ENCODE peak calls at places on chromosomes 4 and X, in four cellular contexts. One of them, this sample, is unnamed.

GRCh38 chrX:74061879-74062278 is 242.1 kb upstream of the ZCCHC13 start:
- DNase-seq in endothelial cell of umbilical vein: no peak
- DNase-seq in K562: no peak
- DNase-seq in GM12878: no peak
- DNase-seq in this sample: no peak

GRCh38 chrX:28920554-28920953 is 333.3 kb downstream of the IL1RAPL1 start:
- DNase-seq in K562: no peak
- DNase-seq in endothelial cell of umbilical vein: peak; percentile 47
- DNase-seq in GM12878: no peak
- DNase-seq in this sample: no peak

GRCh38 chrX:40127052-40127451 is 29.3 kb upstream of the BCOR start:
- DNase-seq in endothelial cell of umbilical vein: no peak
- DNase-seq in GM12878: no peak
- DNase-seq in K562: no peak
- DNase-seq in this sample: peak; percentile 73

GRCh38 chr4:6761540-6762243 is 20.8 kb upstream of the KIAA0232 start:
- DNase-seq in GM12878: no peak
- DNase-seq in K562: no peak
- DNase-seq in endothelial cell of umbilical vein: peak; percentile 45
- DNase-seq in this sample: no peak

GRCh38 chr4:154781126-154781982 is at the start of gene RBM46:
- DNase-seq in GM12878: no peak
- DNase-seq in K562: no peak
- DNase-seq in endothelial cell of umbilical vein: no peak
- DNase-seq in this sample: no peak

GRCh38 chrX:40474205-40474626 is 106.6 kb upstream of the ATP6AP2 start:
- DNase-seq in GM12878: no peak
- DNase-seq in endothelial cell of umbilical vein: no peak
- DNase-seq in K562: no peak
- DNase-seq in this sample: no peak

GRCh38 chr4:119693127-119693526 is 64.5 kb upstream of the PDE5A start:
- DNase-seq in endothelial cell of umbilical vein: no peak
- DNase-seq in K562: no peak
- DNase-seq in GM12878: no peak
- DNase-seq in this sample: no peak

GRCh38 chrX:133921764-133922389 is 63.5 kb downstream of the GPC3 start:
- DNase-seq in K562: peak; percentile 35
- DNase-seq in GM12878: no peak
- DNase-seq in endothelial cell of umbilical vein: peak; percentile 1
- DNase-seq in this sample: peak; percentile 30

GRCh38 chr4:3810796-3811485 is 44.8 kb downstream of the ADRA2C start:
- DNase-seq in K562: no peak
- DNase-seq in GM12878: no peak
- DNase-seq in endothelial cell of umbilical vein: no peak
- DNase-seq in this sample: no peak

GRCh38 chrX:9269134-9269533 is 195.7 kb upstream of the TBL1X start:
- DNase-seq in endothelial cell of umbilical vein: no peak
- DNase-seq in GM12878: no peak
- DNase-seq in K562: no peak
- DNase-seq in this sample: no peak

GRCh38 chr4:74840931-74841330 is 46.6 kb upstream of the BTC start:
- DNase-seq in K562: no peak
- DNase-seq in GM12878: no peak
- DNase-seq in endothelial cell of umbilical vein: no peak
- DNase-seq in this sample: no peak

GRCh38 chrX:123909498-123909897 is 49.6 kb downstream of the XIAP start:
- DNase-seq in endothelial cell of umbilical vein: no peak
- DNase-seq in GM12878: no peak
- DNase-seq in K562: no peak
- DNase-seq in this sample: peak; percentile 42

GRCh38 chr4:123746981-123747380 is 350.4 kb downstream of the SPRY1 start:
- DNase-seq in GM12878: no peak
- DNase-seq in endothelial cell of umbilical vein: no peak
- DNase-seq in K562: no peak
- DNase-seq in this sample: peak; percentile 7

GRCh38 chr4:161714022-161714751 is 449.6 kb downstream of the FSTL5 start:
- DNase-seq in K562: no peak
- DNase-seq in GM12878: no peak
- DNase-seq in endothelial cell of umbilical vein: peak; percentile 85
- DNase-seq in this sample: no peak

GRCh38 chrX:153778684-153779101 is 2.1 kb upstream of the SRPK3 start:
- DNase-seq in GM12878: no peak
- DNase-seq in endothelial cell of umbilical vein: no peak
- DNase-seq in K562: peak; percentile 53
- DNase-seq in this sample: peak; percentile 37

GRCh38 chr4:86891785-86892638 is at the start of gene C4orf36:
- DNase-seq in K562: peak; percentile 49
- DNase-seq in GM12878: no peak
- DNase-seq in endothelial cell of umbilical vein: peak; percentile 43
- DNase-seq in this sample: peak; percentile 82

GRCh38 chr4:93203708-93204107 is 624.8 kb upstream of the ATOH1 start:
- DNase-seq in endothelial cell of umbilical vein: no peak
- DNase-seq in GM12878: no peak
- DNase-seq in K562: no peak
- DNase-seq in this sample: peak; percentile 21

GRCh38 chrX:143781103-143781502 is 60.6 kb upstream of the SPANXN2 start:
- DNase-seq in endothelial cell of umbilical vein: no peak
- DNase-seq in K562: no peak
- DNase-seq in GM12878: no peak
- DNase-seq in this sample: no peak

GRCh38 chrX:39688576-39689373 is 409.0 kb downstream of the BCOR start:
- DNase-seq in endothelial cell of umbilical vein: peak; percentile 18
- DNase-seq in K562: peak; percentile 79
- DNase-seq in GM12878: no peak
- DNase-seq in this sample: peak; percentile 70

GRCh38 chr4:135941671-135942070 is 1590.6 kb downstream of the PCDH18 start:
- DNase-seq in endothelial cell of umbilical vein: no peak
- DNase-seq in K562: no peak
- DNase-seq in GM12878: no peak
- DNase-seq in this sample: no peak

GRCh38 chrX:28189011-28189410 is 207.8 kb upstream of the DCAF8L1 start:
- DNase-seq in GM12878: no peak
- DNase-seq in K562: no peak
- DNase-seq in endothelial cell of umbilical vein: peak; percentile 67
- DNase-seq in this sample: no peak

GRCh38 chr4:129328176-129328575 is 232.2 kb downstream of the C4orf33 start:
- DNase-seq in endothelial cell of umbilical vein: peak; percentile 29
- DNase-seq in K562: no peak
- DNase-seq in GM12878: no peak
- DNase-seq in this sample: no peak

GRCh38 chr4:162706051-162706450 is 460.6 kb downstream of the NAF1 start:
- DNase-seq in GM12878: no peak
- DNase-seq in endothelial cell of umbilical vein: no peak
- DNase-seq in K562: no peak
- DNase-seq in this sample: no peak

GRCh38 chr4:151561551-151562256 is 152.7 kb downstream of the FHIP1A start:
- DNase-seq in K562: no peak
- DNase-seq in endothelial cell of umbilical vein: no peak
- DNase-seq in GM12878: no peak
- DNase-seq in this sample: no peak

GRCh38 chr4:8886625-8887406 is 15.2 kb upstream of the HMX1 start:
- DNase-seq in endothelial cell of umbilical vein: no peak
- DNase-seq in GM12878: no peak
- DNase-seq in K562: peak; percentile 3
- DNase-seq in this sample: peak; percentile 41

GRCh38 chr4:139642364-139642763 is 23.3 kb upstream of the MGST2 start:
- DNase-seq in GM12878: no peak
- DNase-seq in endothelial cell of umbilical vein: no peak
- DNase-seq in K562: no peak
- DNase-seq in this sample: no peak

GRCh38 chr4:73520821-73521220 is 39.3 kb downstream of the AFM start:
- DNase-seq in GM12878: no peak
- DNase-seq in endothelial cell of umbilical vein: no peak
- DNase-seq in K562: no peak
- DNase-seq in this sample: peak; percentile 79

GRCh38 chr4:94882756-94883155 is 125.0 kb downstream of the BMPR1B start:
- DNase-seq in endothelial cell of umbilical vein: no peak
- DNase-seq in GM12878: no peak
- DNase-seq in K562: no peak
- DNase-seq in this sample: no peak

GRCh38 chr4:59966758-59967157 is 1233.4 kb upstream of the ADGRL3 start:
- DNase-seq in endothelial cell of umbilical vein: no peak
- DNase-seq in K562: no peak
- DNase-seq in GM12878: no peak
- DNase-seq in this sample: no peak

GRCh38 chr4:91824773-91825172 is 479.0 kb upstream of the GRID2 start:
- DNase-seq in K562: no peak
- DNase-seq in endothelial cell of umbilical vein: no peak
- DNase-seq in GM12878: no peak
- DNase-seq in this sample: no peak

GRCh38 chr4:127188847-127189246 is 443.9 kb upstream of the INTU start:
- DNase-seq in GM12878: no peak
- DNase-seq in endothelial cell of umbilical vein: no peak
- DNase-seq in K562: no peak
- DNase-seq in this sample: peak; percentile 6

GRCh38 chr4:185771696-185772390 is 40.2 kb downstream of the SORBS2 start:
- DNase-seq in endothelial cell of umbilical vein: peak; percentile 54
- DNase-seq in GM12878: no peak
- DNase-seq in K562: no peak
- DNase-seq in this sample: no peak
- TF ChIP-seq MYC in endothelial cell of umbilical vein: no peak
- TF ChIP-seq MYC in GM12878: no peak
- TF ChIP-seq MYC in K562: no peak
- TF ChIP-seq MYC in this sample: no peak

GRCh38 chrX:131792356-131792749 is 230.7 kb upstream of the STK26 start:
- DNase-seq in GM12878: peak; percentile 98
- DNase-seq in endothelial cell of umbilical vein: no peak
- DNase-seq in K562: no peak
- DNase-seq in this sample: no peak
- TF ChIP-seq MYC in GM12878: no peak
- TF ChIP-seq MYC in endothelial cell of umbilical vein: no peak
- TF ChIP-seq MYC in K562: no peak
- TF ChIP-seq MYC in this sample: no peak

DNA sequence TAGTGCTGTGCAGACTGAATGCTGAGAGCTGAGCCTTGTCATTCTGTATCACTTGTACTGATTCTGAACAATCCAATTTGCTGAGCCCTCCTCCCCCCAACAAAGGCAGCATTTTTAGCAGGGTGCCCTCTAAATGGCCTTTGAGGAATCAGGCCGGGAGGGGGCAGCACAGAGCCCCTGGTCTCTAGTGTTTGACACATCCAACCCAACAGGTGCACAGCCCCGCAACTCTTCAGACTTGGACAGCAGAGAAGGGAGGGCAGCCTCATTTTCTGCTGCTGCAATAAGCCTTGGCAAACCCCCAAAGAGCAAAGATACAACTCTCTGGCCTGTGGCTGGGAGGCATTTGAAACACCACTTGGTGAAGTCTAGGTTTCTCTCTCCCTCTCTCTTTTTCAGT is 3.4 kb downstream of the ATP1B4 start:
- DNase-seq in endothelial cell of umbilical vein: peak; percentile 13
- DNase-seq in GM12878: no peak
- DNase-seq in K562: peak; percentile 62
- DNase-seq in this sample: peak; percentile 44
- TF ChIP-seq MYC in endothelial cell of umbilical vein: no peak
- TF ChIP-seq MYC in GM12878: no peak
- TF ChIP-seq MYC in K562: no peak
- TF ChIP-seq MYC in this sample: no peak

DNA sequence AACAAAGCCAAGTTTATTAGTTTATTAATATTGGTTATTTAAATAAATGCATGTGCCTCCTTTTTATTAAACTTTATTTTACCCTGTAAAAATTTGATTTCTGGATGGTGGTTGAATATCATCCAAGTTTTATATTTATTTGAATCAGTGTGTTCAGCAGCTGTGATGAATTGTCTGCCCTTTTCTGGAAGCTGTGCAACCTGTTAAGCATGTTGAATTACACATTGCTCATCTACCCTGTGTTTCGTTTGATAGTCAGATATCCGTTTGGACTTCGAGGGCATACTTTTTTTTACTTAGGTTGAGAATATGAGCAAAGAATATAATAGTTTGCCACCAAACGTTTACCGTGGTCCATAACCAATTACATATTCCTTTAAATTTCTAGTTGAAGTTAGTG is 95.8 kb upstream of the TENM3 start:
- DNase-seq in K562: no peak
- DNase-seq in endothelial cell of umbilical vein: no peak
- DNase-seq in GM12878: no peak
- DNase-seq in this sample: no peak
- TF ChIP-seq MYC in K562: no peak
- TF ChIP-seq MYC in endothelial cell of umbilical vein: no peak
- TF ChIP-seq MYC in GM12878: no peak
- TF ChIP-seq MYC in this sample: no peak

GRCh38 chr4:7861440-7861881 is 78.2 kb downstream of the AFAP1 start:
- DNase-seq in GM12878: no peak
- DNase-seq in endothelial cell of umbilical vein: peak; percentile 90
- DNase-seq in K562: no peak
- DNase-seq in this sample: no peak
- TF ChIP-seq MYC in GM12878: no peak
- TF ChIP-seq MYC in endothelial cell of umbilical vein: peak; percentile 6
- TF ChIP-seq MYC in K562: no peak
- TF ChIP-seq MYC in this sample: no peak

GRCh38 chrX:13164611-13165010 is 120.2 kb upstream of the FAM9C start:
- DNase-seq in GM12878: no peak
- DNase-seq in K562: no peak
- DNase-seq in endothelial cell of umbilical vein: no peak
- DNase-seq in this sample: no peak
- TF ChIP-seq MYC in GM12878: no peak
- TF ChIP-seq MYC in K562: no peak
- TF ChIP-seq MYC in endothelial cell of umbilical vein: no peak
- TF ChIP-seq MYC in this sample: no peak

This sample was measured in NB4.